ENCODE peak calls at places on chromosome 13, in five cellular contexts. M is fibroblast of lung, R is heart right ventricle, W is DND-41, X is left lung. H is an unnamed sample.

GRCh38 chr13:33937373-33938087 is 119.6 kb downstream of the RFC3 start:
- DNase-seq in X (no peak), W (no peak), R (no peak), M (peak; percentile 26), H (no peak)

GRCh38 chr13:51244637-51245405 is 22.6 kb downstream of the FAM124A start:
- DNase-seq in R (no peak), W (no peak), M (no peak), X (no peak), H (no peak)

GRCh38 chr13:50635504-50635903 is 208.0 kb downstream of the DLEU7 start:
- DNase-seq in X (peak; percentile 58), R (no peak), M (no peak), W (no peak), H (no peak)

GRCh38 chr13:51823861-51824260 is 19.9 kb upstream of the DHRS12 start:
- DNase-seq in X (no peak), R (no peak), M (no peak), W (no peak), H (no peak)

GRCh38 chr13:102035969-102036368 is 365.9 kb downstream of the FGF14 start:
- DNase-seq in R (no peak), M (no peak), W (no peak), X (no peak), H (no peak)

GRCh38 chr13:90445179-90445578 is 902.3 kb upstream of the MIR17HG start:
- DNase-seq in M (peak; percentile 98), W (no peak), R (no peak), X (no peak), H (no peak)

GRCh38 chr13:37306778-37307544 is 201.5 kb upstream of the CSNK1A1L start:
- DNase-seq in W (no peak), R (no peak), X (no peak), M (peak; percentile 99), H (no peak)

GRCh38 chr13:95317037-95317989 is 16.1 kb upstream of the ABCC4 start:
- DNase-seq in X (no peak), M (peak; percentile 47), W (no peak), R (no peak), H (no peak)

GRCh38 chr13:80499536-80500280 is 158.8 kb upstream of the SPRY2 start:
- DNase-seq in X (no peak), W (no peak), R (no peak), M (no peak), H (no peak)

GRCh38 chr13:29575098-29575497 is 20.4 kb downstream of the SLC7A1 start:
- DNase-seq in X (no peak), M (no peak), R (no peak), W (no peak), H (no peak)

GRCh38 chr13:85316501-85316900 is 482.7 kb downstream of the SLITRK6 start:
- DNase-seq in M (no peak), W (no peak), R (no peak), X (no peak), H (no peak)

GRCh38 chr13:101917833-101918755 is 465.6 kb downstream of the ITGBL1 start:
- DNase-seq in M (no peak), R (no peak), X (no peak), W (no peak), H (no peak)

GRCh38 chr13:62250501-62251175 is 835.0 kb upstream of the PCDH20 start:
- DNase-seq in W (no peak), R (no peak), M (peak; percentile 6), X (no peak), H (no peak)

GRCh38 chr13:52725302-52725701 is 14.3 kb downstream of the CNMD start:
- DNase-seq in X (no peak), M (no peak), W (no peak), R (no peak), H (no peak)

GRCh38 chr13:37129867-37130266 is 24.4 kb upstream of the CSNK1A1L start:
- DNase-seq in X (no peak), R (no peak), W (no peak), M (no peak), H (no peak)

GRCh38 chr13:102291587-102292218 is 110.1 kb downstream of the FGF14 start:
- DNase-seq in X (no peak), M (peak; percentile 38), W (no peak), R (no peak), H (no peak)

GRCh38 chr13:80473695-80474094 is 132.8 kb upstream of the SPRY2 start:
- DNase-seq in M (peak; percentile 36), X (no peak), R (no peak), W (no peak), H (no peak)

GRCh38 chr13:81610613-81611012 is 1269.7 kb upstream of the SPRY2 start:
- DNase-seq in W (no peak), R (no peak), X (no peak), M (no peak), H (no peak)

GRCh38 chr13:33828431-33829129 is 10.6 kb downstream of the RFC3 start:
- DNase-seq in W (no peak), R (no peak), M (no peak), X (no peak), H (no peak)

GRCh38 chr13:77507931-77508776 is 27.4 kb upstream of the SCEL start:
- DNase-seq in X (no peak), M (peak; percentile 97), W (no peak), R (no peak), H (no peak)

DNA sequence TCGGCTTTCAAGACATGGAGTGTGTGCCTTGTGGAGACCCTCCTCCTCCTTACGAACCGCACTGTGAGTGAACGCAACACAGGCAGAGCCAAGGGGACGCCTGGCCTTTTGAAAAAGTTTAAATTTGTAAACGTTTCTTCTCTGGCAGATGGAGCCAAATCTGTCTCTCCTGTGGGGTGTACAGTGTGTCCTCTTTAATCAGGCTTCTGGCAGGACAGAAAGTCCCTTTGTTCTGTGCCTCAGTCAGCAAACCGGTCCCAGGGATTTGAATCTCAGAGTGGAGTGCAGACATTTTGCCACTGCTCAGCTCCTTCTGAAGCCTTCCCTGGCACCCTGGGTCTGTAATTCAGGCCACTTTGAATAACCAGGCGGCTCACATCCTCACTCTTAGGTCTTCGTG is 56.5 kb downstream of the TNFRSF19 start:
- DNase-seq in W (no peak), R (no peak), M (no peak), X (no peak), H (no peak)
- H3K4me1 ChIP-seq in W (no peaks in the 10 kb centered on the region), R (peaks cover 17% of the 10 kb centered on the region), M (no peaks in the 10 kb centered on the region), X (peaks cover 23% of the 10 kb centered on the region), H (no peaks in the 10 kb centered on the region)

GRCh38 chr13:27168086-27168485 is 3.5 kb downstream of the USP12 start:
- DNase-seq in R (no peak), W (no peak), M (no peak), X (no peak), H (no peak)
- H3K4me3 ChIP-seq in R (no peak overlapping the region), W (peak overlapping the region; percentile 24), M (no peak overlapping the region), X (no peak overlapping the region), H (peak overlapping the region; percentile 90)

GRCh38 chr13:112496166-112496565 is 91.8 kb downstream of the TUBGCP3 start:
- DNase-seq in W (no peak), R (no peak), M (no peak), X (no peak), H (no peak)
- H3K36me3 ChIP-seq in W (peaks cover 85% of the 10 kb centered on the region), R (peaks cover 16% of the 10 kb centered on the region), M (no peaks in the 10 kb centered on the region), X (no peaks in the 10 kb centered on the region), H (peaks cover 37% of the 10 kb centered on the region)

GRCh38 chr13:40123962-40124647 is 468.6 kb downstream of the COG6 start:
- DNase-seq in W (no peak), R (no peak), M (no peak), X (no peak), H (no peak)
- H3K4me1 ChIP-seq in W (no peaks in the 10 kb centered on the region), R (peaks cover 3% of the 10 kb centered on the region), M (no peaks in the 10 kb centered on the region), X (no peaks in the 10 kb centered on the region), H (peaks cover 24% of the 10 kb centered on the region)

GRCh38 chr13:31947105-31947504 is 84.5 kb upstream of the FRY start:
- DNase-seq in R (no peak), M (no peak), W (no peak), X (no peak), H (no peak)

GRCh38 chr13:31943591-31943990 is 88.0 kb upstream of the FRY start:
- DNase-seq in X (no peak), M (no peak), R (no peak), W (no peak), H (no peak)

GRCh38 chr13:31944262-31945160 is 87.1 kb upstream of the FRY start:
- DNase-seq in R (no peak), W (no peak), M (no peak), X (no peak), H (no peak)

GRCh38 chr13:31946091-31946770 is 85.3 kb upstream of the FRY start:
- DNase-seq in X (no peak), R (no peak), M (peak; percentile 33), W (no peak), H (no peak)

GRCh38 chr13:31945202-31945978 is 86.2 kb upstream of the FRY start:
- DNase-seq in X (peak; percentile 82), R (peak; percentile 61), W (no peak), M (peak; percentile 74), H (no peak)
- H3K4me3 ChIP-seq in X (no peak overlapping the region), R (no peak overlapping the region), W (no peak overlapping the region), M (no peak overlapping the region), H (no peak overlapping the region)

GRCh38 chr13:100664171-100664900 is 10.3 kb downstream of the TMTC4 start:
- DNase-seq in R (no peak), W (no peak), M (no peak), X (no peak), H (no peak)
- H3K36me3 ChIP-seq in R (peaks cover 4% of the 10 kb centered on the region), W (peaks cover 98% of the 10 kb centered on the region), M (peaks cover 2% of the 10 kb centered on the region), X (no peaks in the 10 kb centered on the region), H (peaks cover 54% of the 10 kb centered on the region)

DNA sequence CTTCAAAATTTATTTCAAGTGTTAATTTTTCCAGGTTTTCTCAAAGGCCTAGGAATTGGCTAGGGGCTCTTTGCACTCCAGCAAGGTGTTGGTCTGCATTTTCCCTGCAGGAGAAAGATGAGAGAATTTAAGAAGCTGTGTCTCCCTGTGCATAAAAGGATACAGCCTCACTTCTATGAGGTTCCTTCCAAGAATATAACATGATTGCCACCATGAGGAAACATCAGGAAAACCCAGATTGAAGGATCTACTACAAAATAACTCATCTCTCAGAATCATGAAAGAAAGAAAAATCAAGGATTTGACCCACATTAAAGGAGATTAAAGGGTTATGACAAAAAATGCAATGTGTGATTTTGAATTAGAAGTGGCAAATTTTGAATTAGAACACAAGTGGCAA is 69.9 kb downstream of the RUBCNL start:
- DNase-seq in M (no peak), R (no peak), X (no peak), W (no peak), H (no peak)
- H3K4me1 ChIP-seq in M (no peaks in the 10 kb centered on the region), R (peaks cover 34% of the 10 kb centered on the region), X (no peaks in the 10 kb centered on the region), W (peaks cover 27% of the 10 kb centered on the region), H (no peaks in the 10 kb centered on the region)

DNA sequence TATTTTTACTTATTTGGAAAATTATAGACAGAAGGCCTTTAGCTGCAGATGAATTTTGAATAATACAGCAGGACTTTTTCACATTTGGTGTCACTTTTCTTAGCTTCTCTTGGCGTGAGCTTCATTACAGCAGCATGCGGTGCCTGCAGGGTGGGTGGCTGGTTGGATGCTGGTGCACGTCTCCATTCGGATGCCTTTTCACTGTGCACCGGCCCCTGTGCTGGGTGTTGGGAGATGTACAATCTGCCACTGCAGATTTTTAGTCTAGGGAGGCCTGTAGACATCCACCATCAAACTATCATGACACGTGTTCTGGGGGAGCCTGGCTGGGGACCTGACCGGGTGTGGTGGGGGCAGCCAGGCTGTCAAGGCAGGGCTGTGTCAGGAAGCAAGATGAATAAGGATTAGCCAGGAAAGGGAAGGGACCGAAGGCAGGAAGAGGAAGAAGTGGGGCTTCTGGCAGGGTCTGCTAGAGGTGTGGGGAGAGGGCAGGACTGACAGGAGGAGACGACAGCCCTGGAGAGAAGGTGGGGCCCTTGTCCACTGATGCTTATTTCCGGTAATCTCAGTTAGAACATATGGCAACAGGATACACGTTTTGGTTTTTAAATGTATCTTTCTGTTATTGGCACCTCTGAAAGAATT is 88.8 kb downstream of the ARHGEF7 start:
- DNase-seq in W (no peak), M (no peak), R (no peak), X (no peak), H (no peak)
- H3K4me3 ChIP-seq in W (no peak overlapping the region), M (peak overlapping the region; percentile 35), R (peak overlapping the region; percentile 27), X (no peak overlapping the region), H (no peak overlapping the region)

GRCh38 chr13:75494491-75494890 is 12.5 kb upstream of the TBC1D4 start:
- DNase-seq in R (no peak), X (no peak), M (peak; percentile 71), W (no peak), H (no peak)
- H3K36me3 ChIP-seq in R (no peaks in the 10 kb centered on the region), X (no peaks in the 10 kb centered on the region), M (no peaks in the 10 kb centered on the region), W (no peaks in the 10 kb centered on the region), H (no peaks in the 10 kb centered on the region)

H was measured in CD4-positive, CD25-positive, alpha-beta regulatory T cell.